ENCODE peak calls at places on chromosomes 11 and 22, in four cellular contexts. I is SK-N-SH, T is AG04450, P is mammary epithelial cell. F is an unnamed sample.

GRCh38 chr22:49626361-49627216 is 201.1 kb downstream of the BRD1 start:
- DNase-seq in I (no peak), T (no peak), P (no peak), F (no peak)

GRCh38 chr11:77113382-77114088 is 10.9 kb downstream of the OMP start:
- DNase-seq in P (no peak), T (no peak), I (peak), F (peak)

GRCh38 chr11:898540-899190 is 11.9 kb downstream of the CHID1 start:
- DNase-seq in T (no peak), I (peak), P (no peak), F (peak)

GRCh38 chr11:94537051-94537600 is 6.6 kb upstream of the FUT4 start:
- DNase-seq in T (peak), I (no peak), P (peak), F (no peak)

GRCh38 chr11:116787786-116788486 is at the start of gene ZPR1:
- DNase-seq in T (no peak), P (peak), I (peak), F (peak)

GRCh38 chr11:95661159-95661558 is 128.4 kb downstream of the FAM76B start:
- DNase-seq in P (no peak), I (no peak), T (no peak), F (no peak)

GRCh38 chr22:35631597-35631996 is 14.5 kb upstream of the MB start:
- DNase-seq in I (peak), T (no peak), P (peak), F (peak)

GRCh38 chr11:4049006-4049405 is 45.6 kb upstream of the RRM1 start:
- DNase-seq in P (no peak), I (no peak), T (no peak), F (no peak)

GRCh38 chr22:27107824-27108223 is 450.4 kb downstream of the MIAT start:
- DNase-seq in I (peak), T (no peak), P (peak), F (peak)

GRCh38 chr11:105968021-105968697 is 53.9 kb downstream of the MSANTD4 start:
- DNase-seq in I (no peak), T (no peak), P (peak), F (no peak)

GRCh38 chr11:818396-819128 is at the start of gene PNPLA2:
- DNase-seq in T (no peak), I (no peak), P (peak), F (no peak)

GRCh38 chr11:128208329-128209220 is 378.8 kb downstream of the ETS1 start:
- DNase-seq in I (no peak), T (peak), P (peak), F (no peak)

GRCh38 chr11:129375731-129376657 is at the start of gene BARX2:
- DNase-seq in T (peak), I (peak), P (peak), F (peak)

GRCh38 chr11:10581481-10582019 is 13.1 kb upstream of the LYVE1 start:
- DNase-seq in T (no peak), I (no peak), P (peak), F (no peak)

GRCh38 chr22:24474221-24474620 is 20.9 kb upstream of the UPB1 start:
- DNase-seq in I (no peak), P (peak), T (peak), F (no peak)

GRCh38 chr22:30876221-30876751 is 92.3 kb downstream of the MORC2 start:
- DNase-seq in P (no peak), T (no peak), I (peak), F (peak)

GRCh38 chr11:77019976-77020591 is 14.1 kb upstream of the B3GNT6 start:
- DNase-seq in T (no peak), P (peak), I (no peak), F (no peak)

GRCh38 chr11:117717485-117718314 is 79.3 kb downstream of the DSCAML1 start:
- DNase-seq in I (peak), P (no peak), T (no peak), F (peak)

GRCh38 chr11:47243454-47243853 is 5.2 kb downstream of the ACP2 start:
- DNase-seq in T (no peak), I (peak), P (no peak), F (no peak)

GRCh38 chr11:126115820-126116319 is 53.2 kb upstream of the CDON start:
- DNase-seq in I (peak), P (no peak), T (peak), F (peak)

GRCh38 chr11:2768471-2769408 is 68.9 kb upstream of the KCNQ1OT1 start:
- DNase-seq in T (peak), I (no peak), P (peak), F (peak)

GRCh38 chr22:25419247-25420113 is 145.0 kb upstream of the GRK3 start:
- DNase-seq in I (no peak), P (no peak), T (no peak), F (peak)

GRCh38 chr22:23909258-23909898 is 15.2 kb downstream of the MIF start:
- DNase-seq in I (no peak), P (no peak), T (no peak), F (peak)

GRCh38 chr11:102573851-102574250 is 43.3 kb upstream of the MMP7 start:
- DNase-seq in T (no peak), I (no peak), P (peak), F (no peak)

GRCh38 chr22:50298937-50299656 is 8.3 kb downstream of the PLXNB2 start:
- DNase-seq in T (no peak), P (no peak), I (no peak), F (peak)

GRCh38 chr11:2761131-2762030 is 61.6 kb upstream of the KCNQ1OT1 start:
- DNase-seq in P (no peak), I (no peak), T (no peak), F (peak)

GRCh38 chr11:32034680-32035079 is 56.2 kb upstream of the RCN1 start:
- DNase-seq in I (no peak), T (no peak), P (peak), F (no peak)

GRCh38 chr22:42648368-42649260 is 578 bp downstream of the CYB5R3 start:
- DNase-seq in I (no peak), P (peak), T (no peak), F (no peak)

GRCh38 chr22:43488031-43488892 is 76.4 kb downstream of the MPPED1 start:
- DNase-seq in P (no peak), I (no peak), T (no peak), F (peak)

GRCh38 chr11:45576461-45577215 is 88.8 kb downstream of the CHST1 start:
- DNase-seq in P (no peak), I (no peak), T (no peak), F (no peak)

GRCh38 chr11:131274233-131274632 is 96.2 kb upstream of the NTM start:
- DNase-seq in I (no peak), T (no peak), P (no peak), F (no peak)

GRCh38 chr22:40043086-40043485 is 48.3 kb downstream of the FAM83F start:
- DNase-seq in P (peak), T (no peak), I (no peak), F (no peak)

GRCh38 chr11:62880231-62880802 is 379 bp upstream of the SLC3A2 start:
- DNase-seq in P (peak), T (peak), I (no peak), F (no peak)

GRCh38 chr11:92611157-92611556 is 358.3 kb upstream of the MTNR1B start:
- DNase-seq in P (no peak), T (no peak), I (no peak), F (no peak)

GRCh38 chr22:50545522-50546325 is at the start of gene KLHDC7B:
- DNase-seq in P (no peak), T (no peak), I (peak), F (no peak)

GRCh38 chr11:33682446-33682845 is 18.2 kb downstream of the C11orf91 start:
- DNase-seq in P (peak), I (no peak), T (no peak), F (peak)

GRCh38 chr11:77212314-77213007 is 84.4 kb downstream of the MYO7A start:
- DNase-seq in I (no peak), T (no peak), P (no peak), F (no peak)

GRCh38 chr22:40953446-40953845 is 2.3 kb downstream of the RBX1 start:
- DNase-seq in T (no peak), P (no peak), I (no peak), F (no peak)

DNA sequence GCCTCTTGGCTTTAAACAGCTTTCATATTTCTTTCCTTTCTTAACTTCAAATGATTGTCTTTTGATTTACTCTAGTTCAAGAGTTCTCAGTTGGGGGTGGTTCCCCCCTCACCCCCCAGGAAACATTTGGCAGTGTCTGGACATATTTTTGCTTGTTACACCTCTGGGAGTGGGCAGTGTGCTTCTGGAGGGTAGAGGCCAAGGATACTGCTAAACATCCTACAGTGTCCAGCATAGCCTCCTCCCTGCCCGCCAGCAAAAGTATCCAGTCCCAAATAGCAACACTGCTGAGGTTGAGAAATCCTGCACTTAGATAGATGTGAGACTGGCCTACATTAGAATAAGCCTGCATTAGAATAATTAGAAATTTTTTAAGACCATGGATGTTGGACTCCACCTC is 3.2 kb downstream of the PPP6R3 start:
- DNase-seq in I (no peak), P (no peak), T (no peak), F (no peak)
- H3K27ac ChIP-seq in I (no peak), P (no peak), T (no peak), F (no peak)

DNA sequence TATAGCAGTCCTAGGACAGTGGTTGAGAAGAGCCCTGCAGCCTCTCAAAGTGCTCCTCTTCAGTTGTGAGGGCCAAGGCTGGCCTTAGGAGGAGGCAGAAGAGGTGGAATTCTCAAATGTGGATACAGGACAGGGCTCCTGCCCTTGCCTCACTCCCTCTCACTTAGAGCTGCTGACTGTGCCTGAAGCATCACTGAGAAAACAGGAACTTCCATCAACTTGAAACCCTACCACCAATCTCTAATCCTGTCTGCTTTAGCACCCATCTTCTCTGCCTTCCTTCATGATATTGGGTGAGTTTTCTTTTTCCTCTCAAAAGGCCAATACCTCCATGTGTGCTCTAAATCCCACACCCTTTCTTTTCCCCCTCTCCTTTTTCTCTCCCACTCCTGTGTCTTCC is 14.4 kb upstream of the UCP3 start:
- DNase-seq in P (no peak), T (no peak), I (no peak), F (no peak)
- H3K27ac ChIP-seq in P (no peak), T (no peak), I (no peak), F (no peak)

GRCh38 chr11:68497761-68498160 is 37.2 kb downstream of the PPP6R3 start:
- DNase-seq in P (no peak), I (no peak), T (no peak), F (no peak)
- H3K27ac ChIP-seq in P (no peak), I (no peak), T (no peak), F (no peak)

DNA sequence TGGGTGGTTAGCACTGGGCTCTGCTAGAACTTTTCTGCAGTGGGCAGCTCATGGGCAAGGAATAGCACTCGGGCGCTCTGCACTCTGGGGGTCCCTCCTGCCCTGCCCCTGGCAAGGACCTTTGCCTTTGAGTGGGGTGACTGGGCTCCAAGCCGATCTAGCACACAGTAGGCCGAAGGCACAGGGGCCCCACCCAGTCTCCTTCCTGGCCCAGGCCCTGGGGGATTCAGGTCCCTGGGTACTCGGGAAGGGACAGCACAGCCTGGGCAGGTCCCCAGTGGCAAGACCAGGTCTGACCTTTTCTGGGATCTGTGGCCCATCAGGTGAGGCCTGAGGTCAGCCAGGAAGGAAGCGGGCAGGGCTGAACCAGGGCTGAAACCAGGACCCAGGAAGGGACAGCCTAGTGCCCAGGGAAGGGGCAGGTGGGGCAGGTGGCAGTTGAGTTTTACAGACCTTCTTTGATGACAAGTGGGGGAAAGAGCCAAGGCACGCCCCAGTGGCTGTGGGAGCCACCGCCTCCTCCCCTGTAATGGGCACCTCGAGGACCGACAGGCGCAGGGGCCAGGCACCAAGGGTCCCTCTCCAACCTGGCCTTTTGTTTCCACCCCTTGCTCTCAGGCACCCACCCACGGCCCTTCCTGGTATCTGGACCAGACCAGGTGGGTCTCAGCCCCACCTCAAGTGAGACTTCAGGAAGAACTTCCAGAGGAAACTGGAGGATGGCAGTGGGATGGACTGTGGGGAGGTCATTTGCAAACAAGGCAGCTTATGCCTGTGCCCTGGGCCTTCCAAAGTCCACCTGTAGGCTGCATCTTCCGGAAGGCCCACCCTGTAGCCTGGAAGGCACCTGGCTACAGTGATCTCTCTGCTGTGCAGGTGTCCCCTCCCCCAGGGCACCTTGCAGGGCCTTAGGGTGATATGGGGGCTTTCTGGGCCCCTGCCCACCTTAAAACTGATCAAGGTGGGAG is 883 bp upstream of the AIFM3 start:
- DNase-seq in I (peak), P (no peak), T (no peak), F (peak)
- H3K27ac ChIP-seq in I (no peak), P (no peak), T (no peak), F (no peak)

GRCh38 chr22:46617250-46618103 is 2.7 kb upstream of the GRAMD4 start:
- DNase-seq in I (no peak), T (no peak), P (no peak), F (no peak)

GRCh38 chr22:46618667-46619066 is 1.5 kb upstream of the GRAMD4 start:
- DNase-seq in P (no peak), I (no peak), T (no peak), F (no peak)

GRCh38 chr22:46619240-46619829 is 851 bp upstream of the GRAMD4 start:
- DNase-seq in P (no peak), I (no peak), T (no peak), F (no peak)

GRCh38 chr22:46619830-46620501 is at the start of gene GRAMD4:
- DNase-seq in P (no peak), I (peak), T (no peak), F (no peak)

DNA sequence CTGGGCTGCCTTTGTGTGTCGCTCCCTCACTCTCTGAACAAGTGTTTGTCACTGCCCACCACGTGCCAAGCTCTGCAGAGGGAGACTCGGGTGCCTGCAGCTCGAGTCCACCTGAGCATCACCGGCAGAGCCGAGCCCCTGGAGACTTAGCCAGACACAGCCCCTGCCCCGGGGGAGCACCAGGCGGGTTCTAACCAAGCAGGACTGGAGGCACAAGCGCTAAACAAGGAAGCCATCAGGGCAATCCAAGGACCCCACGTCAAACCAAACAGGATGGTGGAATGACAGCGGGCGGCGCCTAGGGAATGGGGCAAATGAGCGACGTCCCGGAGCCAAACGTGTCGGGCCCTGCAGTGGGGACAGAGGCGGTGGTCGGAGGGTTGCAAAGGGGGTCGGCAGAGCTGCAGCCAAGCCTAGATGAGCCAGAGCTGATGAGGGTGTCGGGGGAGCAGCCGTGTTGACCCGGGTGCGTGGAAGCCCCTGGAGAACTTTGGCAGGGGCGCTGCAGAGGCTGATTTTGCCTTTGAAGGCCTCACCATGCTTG is 2.0 kb upstream of the GRAMD4 start:
- DNase-seq in P (no peak), T (no peak), I (no peak), F (no peak)
- H3K27ac ChIP-seq in P (no peak), T (no peak), I (peak), F (no peak)

GRCh38 chr22:20957118-20957690 is 9.9 kb upstream of the AIFM3 start:
- DNase-seq in P (no peak), I (peak), T (no peak), F (peak)
- H3K27ac ChIP-seq in P (no peak), I (no peak), T (no peak), F (no peak)

GRCh38 chr11:114439229-114440120 is at the start of gene REXO2:
- DNase-seq in I (peak), P (peak), T (peak), F (peak)
- H3K27ac ChIP-seq in I (peak), P (peak), T (peak), F (no peak)